ENCODE peak calls at places on chromosomes 11 and 22, in seven cellular contexts. X is NCI-H1694, T is NCI-H2081, P is naive B cell, Z is A549, U is left ventricle myocardium superior, H is colonic mucosa. S is an unnamed sample.

GRCh38 chr11:19788435-19788834 is 75.8 kb downstream of the NAV2 start:
- DNase-seq in Z (no peak), P (no peak), U (no peak), X (no peak), H (no peak), T (no peak), S (no peak)

GRCh38 chr11:77636738-77637344 is 753 bp downstream of the CLNS1A start:
- DNase-seq in T (no peak), H (no peak), P (no peak), U (no peak), Z (no peak), X (no peak), S (no peak)

GRCh38 chr11:45294499-45294898 is 8.4 kb upstream of the SYT13 start:
- DNase-seq in P (no peak), U (no peak), Z (no peak), X (no peak), T (no peak), H (no peak), S (no peak)

GRCh38 chr22:39405346-39406085 is 5.9 kb downstream of the TAB1 start:
- DNase-seq in T (no peak), H (no peak), X (no peak), U (peak), Z (no peak), P (no peak), S (no peak)

GRCh38 chr11:122809861-122810260 is 28.4 kb upstream of the CRTAM start:
- DNase-seq in Z (no peak), U (no peak), P (no peak), T (no peak), X (no peak), H (no peak), S (no peak)

GRCh38 chr11:88553204-88553603 is 215.7 kb upstream of the CTSC start:
- DNase-seq in Z (no peak), P (no peak), X (no peak), T (no peak), H (no peak), U (no peak), S (no peak)

GRCh38 chr11:10623797-10624761 is 55.6 kb upstream of the LYVE1 start:
- DNase-seq in H (no peak), Z (peak), T (no peak), P (no peak), X (no peak), U (peak), S (no peak)

GRCh38 chr11:6259638-6260019 is at the start of gene CCKBR:
- DNase-seq in Z (no peak), P (no peak), T (peak), H (no peak), U (no peak), X (no peak), S (no peak)

GRCh38 chr11:28401446-28401845 is 293.3 kb downstream of the METTL15 start:
- DNase-seq in Z (no peak), X (no peak), P (no peak), T (no peak), H (no peak), U (no peak), S (no peak)

GRCh38 chr11:134277176-134278001 is 1.2 kb downstream of the GLB1L3 start:
- DNase-seq in U (no peak), H (no peak), P (no peak), Z (no peak), T (no peak), X (no peak), S (no peak)

GRCh38 chr11:46352063-46352841 is 5.0 kb downstream of the DGKZ start:
- DNase-seq in T (peak), Z (no peak), U (peak), X (no peak), P (no peak), H (no peak), S (no peak)

GRCh38 chr11:124669193-124669592 is 4.3 kb downstream of the SIAE start:
- DNase-seq in T (peak), P (peak), H (peak), X (no peak), U (no peak), Z (peak), S (peak)

GRCh38 chr22:32494971-32495370 is 20.4 kb downstream of the FBXO7 start:
- DNase-seq in P (no peak), T (no peak), U (no peak), H (no peak), Z (no peak), X (no peak), S (no peak)

GRCh38 chr11:61541568-61541967 is 33.0 kb downstream of the LRRC10B start:
- DNase-seq in Z (peak), U (no peak), P (no peak), X (no peak), H (no peak), T (peak), S (no peak)

S was measured in GM18507.